ENCODE peak calls at places on chromosomes 2 and 18, in ten cellular contexts. R is transverse colon; L is adrenal gland; V is IMR-90; J is right atrium auricular region; N is naive thymus-derived CD4-positive, alpha-beta T cell; Q is SJSA1; S is GM23338; W is K562; O is suprapubic skin. Z is an unnamed sample. For H3K36me3 and H3K4me1, the result is how much of the 10 kb centered on the place peaks cover.

GRCh38 chr18:49062832-49063226 is 112.1 kb upstream of the SMAD7 start:
- DNase-seq in V (no peak), N (no peak), R (no peak), W (no peak), L (no peak), O (no peak), Q (no peak), S (no peak), J (no peak), Z (no peak)

GRCh38 chr2:170715932-170716777 is 1.0 kb downstream of the SP5 start:
- DNase-seq in J (no peak), W (no peak), L (peak), N (no peak), V (no peak), S (peak), R (peak), Q (no peak), O (peak), Z (no peak)

GRCh38 chr2:45178854-45179253 is 169.6 kb upstream of the SIX2 start:
- DNase-seq in O (no peak), Q (no peak), N (no peak), W (no peak), J (no peak), L (no peak), S (no peak), R (no peak), V (peak), Z (no peak)

GRCh38 chr2:9311488-9311887 is 104.9 kb downstream of the ASAP2 start:
- DNase-seq in Q (peak), W (no peak), O (no peak), N (no peak), J (peak), R (peak), L (peak), S (no peak), V (peak), Z (no peak)

GRCh38 chr2:71846669-71847291 is 300.9 kb downstream of the CYP26B1 start:
- DNase-seq in N (no peak), O (no peak), L (no peak), W (no peak), J (no peak), R (no peak), Q (no peak), V (peak), S (no peak), Z (no peak)

GRCh38 chr18:76923485-76924085 is 101.2 kb downstream of the ZNF236 start:
- DNase-seq in L (no peak), J (no peak), S (peak), N (no peak), V (peak), Q (peak), R (peak), W (peak), O (no peak), Z (peak)

GRCh38 chr18:10404148-10404547 is 50.3 kb upstream of the APCDD1 start:
- DNase-seq in J (no peak), S (no peak), W (no peak), Q (no peak), R (no peak), O (no peak), L (no peak), N (no peak), V (no peak), Z (no peak)

GRCh38 chr2:237604960-237605359 is 14.4 kb upstream of the RAB17 start:
- DNase-seq in J (no peak), L (no peak), W (no peak), O (no peak), S (no peak), N (no peak), R (no peak), Q (no peak), V (peak), Z (no peak)

GRCh38 chr18:9578306-9578705 is 36.1 kb downstream of the PPP4R1 start:
- DNase-seq in R (no peak), N (no peak), V (peak), Q (no peak), L (no peak), W (no peak), O (no peak), J (no peak), S (no peak), Z (no peak)

GRCh38 chr18:48996901-48997463 is 46.2 kb upstream of the SMAD7 start:
- DNase-seq in W (no peak), V (peak), N (peak), J (no peak), O (no peak), R (no peak), S (no peak), Q (peak), L (no peak), Z (peak)

GRCh38 chr2:27494944-27495554 is at the start of gene FNDC4:
- DNase-seq in S (peak), N (no peak), W (peak), V (no peak), R (peak), L (peak), O (peak), J (no peak), Q (no peak), Z (peak)

GRCh38 chr2:165837122-165837521 is 43.1 kb upstream of the GALNT3 start:
- DNase-seq in S (no peak), R (no peak), Q (no peak), L (no peak), W (no peak), O (no peak), N (no peak), V (peak), J (no peak), Z (no peak)

GRCh38 chr2:10918661-10919414 is 7.1 kb downstream of the KCNF1 start:
- DNase-seq in J (no peak), Q (no peak), W (peak), R (no peak), O (no peak), L (no peak), N (no peak), V (peak), S (no peak), Z (no peak)

GRCh38 chr2:28469304-28469703 is 26.6 kb upstream of the PLB1 start:
- DNase-seq in R (no peak), Q (no peak), V (peak), L (no peak), N (no peak), O (no peak), J (no peak), S (no peak), W (no peak), Z (no peak)

GRCh38 chr18:77013777-77014525 is 118.6 kb downstream of the MBP start:
- DNase-seq in V (no peak), O (peak), Q (no peak), L (no peak), S (no peak), J (peak), W (no peak), N (no peak), R (peak), Z (no peak)

GRCh38 chr18:34528177-34528576 is 181.9 kb upstream of the DTNA start:
- DNase-seq in S (peak), N (no peak), L (no peak), V (no peak), W (no peak), J (no peak), O (no peak), R (no peak), Q (no peak), Z (no peak)

GRCh38 chr2:85999131-85999831 is 106.4 kb downstream of the POLR1A start:
- DNase-seq in W (no peak), N (peak), S (no peak), J (no peak), O (peak), L (no peak), R (peak), V (peak), Q (peak), Z (no peak)

GRCh38 chr2:61534926-61535325 is 3.2 kb downstream of the XPO1 start:
- DNase-seq in V (peak), W (no peak), N (no peak), J (no peak), L (no peak), S (no peak), R (no peak), O (no peak), Q (no peak), Z (no peak)
- H3K4me3 ChIP-seq in V (peak), W (peak), N (peak), J (no peak), L (peak), S (peak), R (peak), O (peak), Q (peak), Z (peak)

GRCh38 chr2:73267008-73267407 is 17.3 kb downstream of the FBXO41 start:
- DNase-seq in J (no peak), S (no peak), V (no peak), R (no peak), Q (no peak), O (no peak), L (no peak), W (no peak), N (no peak), Z (no peak)
- H3K36me3 ChIP-seq in J (under half), S (under half), V (under half), R (under half), Q (under half), O (under half), L (under half), W (under half), N (under half), Z (under half)

GRCh38 chr2:64469261-64469660 is 15.3 kb downstream of the LGALSL start:
- DNase-seq in R (no peak), S (no peak), L (no peak), N (no peak), Q (no peak), V (no peak), O (no peak), J (no peak), W (no peak), Z (peak)

GRCh38 chr2:64467463-64467843 is 13.5 kb downstream of the LGALSL start:
- DNase-seq in L (no peak), R (no peak), O (no peak), J (no peak), W (no peak), V (no peak), S (no peak), Q (no peak), N (no peak), Z (no peak)

GRCh38 chr2:64470071-64470470 is 16.1 kb downstream of the LGALSL start:
- DNase-seq in V (no peak), S (no peak), R (no peak), L (no peak), O (no peak), J (no peak), W (no peak), Q (no peak), N (no peak), Z (peak)

GRCh38 chr2:64463784-64464183 is 9.8 kb downstream of the LGALSL start:
- DNase-seq in S (no peak), O (no peak), J (no peak), V (peak), L (peak), N (no peak), W (no peak), Q (no peak), R (no peak), Z (no peak)

DNA sequence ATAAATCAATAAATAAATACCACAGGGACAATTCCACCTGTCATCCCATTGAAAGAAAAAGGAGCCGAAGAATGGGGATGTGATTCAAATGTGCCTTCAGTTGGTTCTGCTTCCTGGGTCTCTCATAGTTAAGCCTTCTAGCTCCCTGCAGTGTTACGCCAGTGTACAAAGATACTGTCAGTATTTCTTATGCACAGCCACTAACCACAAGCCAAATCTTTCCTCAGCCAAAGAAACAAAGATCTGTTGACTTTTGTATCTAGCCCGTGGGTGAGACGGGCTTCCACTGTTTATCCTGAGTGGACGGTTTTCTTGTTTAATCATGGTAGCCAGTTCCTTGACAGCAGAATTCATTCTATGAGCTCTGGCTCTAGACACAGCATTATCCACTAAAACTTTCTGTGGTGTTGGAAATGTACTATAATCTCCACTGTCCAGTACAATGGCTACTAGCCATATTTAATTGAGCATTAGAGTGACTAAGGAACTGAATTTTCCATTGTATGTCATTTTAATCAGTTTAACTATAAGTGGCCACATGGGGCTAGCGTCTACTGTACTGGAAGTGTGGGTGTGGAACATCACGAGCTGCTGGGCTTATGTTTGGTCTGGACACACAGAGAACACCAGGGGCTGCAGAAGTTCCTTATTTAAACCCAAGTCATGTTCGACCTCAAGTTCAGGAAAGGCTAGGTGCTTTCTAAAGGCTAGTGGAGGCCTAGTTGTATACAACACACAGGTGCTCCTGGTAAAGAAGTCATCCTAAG is 12.9 kb downstream of the LGALSL start:
- DNase-seq in Q (no peak), R (no peak), J (no peak), O (no peak), L (no peak), W (no peak), N (no peak), S (no peak), V (no peak), Z (peak)
- H3K4me1 ChIP-seq in Q (under half), R (under half), J (under half), O (under half), L (under half), W (under half), N (under half), S (under half), V (under half), Z (half or more)

GRCh38 chr2:178484245-178485041 is 4.2 kb downstream of the PLEKHA3 start:
- DNase-seq in Q (no peak), L (peak), R (no peak), J (peak), V (peak), W (peak), O (peak), N (no peak), S (no peak), Z (peak)
- H3K4me3 ChIP-seq in Q (no peak), L (peak), R (no peak), J (no peak), V (no peak), W (no peak), O (no peak), N (no peak), S (no peak), Z (no peak)

GRCh38 chr2:98563394-98563793 is 44.9 kb downstream of the COA5 start:
- DNase-seq in S (no peak), O (no peak), R (no peak), L (no peak), Q (no peak), W (no peak), V (no peak), J (no peak), N (no peak), Z (no peak)

GRCh38 chr2:98565941-98566340 is 42.4 kb downstream of the COA5 start:
- DNase-seq in W (no peak), S (no peak), O (no peak), Q (no peak), L (no peak), R (no peak), N (no peak), V (no peak), J (no peak), Z (no peak)

GRCh38 chr2:98564541-98565164 is 43.7 kb downstream of the COA5 start:
- DNase-seq in S (no peak), W (no peak), O (no peak), Q (no peak), L (no peak), N (no peak), R (peak), J (no peak), V (no peak), Z (no peak)

GRCh38 chr2:98568161-98568956 is 40.0 kb downstream of the COA5 start:
- DNase-seq in V (peak), W (no peak), O (no peak), J (no peak), R (no peak), N (no peak), Q (no peak), S (no peak), L (no peak), Z (no peak)

DNA sequence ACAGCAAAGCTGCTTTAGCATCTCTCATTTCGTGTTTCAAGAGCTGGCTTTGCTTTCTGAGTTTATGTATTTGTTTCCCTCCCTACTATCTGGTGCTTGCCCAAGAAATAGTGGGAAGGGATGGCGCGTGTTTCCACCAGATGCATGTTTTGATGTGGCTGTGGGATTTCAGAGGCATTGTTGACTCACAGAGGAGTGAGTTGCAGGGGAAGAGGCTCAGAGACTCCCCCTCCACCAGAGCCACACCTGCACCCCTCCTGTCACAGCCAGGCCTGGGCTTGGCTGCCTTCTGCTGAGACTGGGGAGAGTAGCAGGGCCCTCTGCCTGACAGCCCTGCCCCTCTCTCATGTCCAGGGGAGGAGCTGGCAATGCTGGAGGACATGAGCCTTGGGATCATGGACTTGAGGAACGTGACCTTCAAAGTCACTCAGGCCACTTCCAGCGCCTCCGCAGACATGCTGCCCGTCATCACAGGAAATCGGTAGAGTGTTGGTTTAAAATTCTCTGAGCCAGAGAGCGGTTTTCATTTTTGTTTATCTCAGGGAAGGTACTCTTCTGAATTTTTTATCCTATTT is 42.9 kb downstream of the COA5 start:
- DNase-seq in N (no peak), Q (no peak), O (no peak), J (no peak), L (peak), S (no peak), W (no peak), V (no peak), R (no peak), Z (no peak)
- H3K36me3 ChIP-seq in N (half or more), Q (under half), O (half or more), J (half or more), L (half or more), S (under half), W (under half), V (under half), R (under half), Z (under half)

DNA sequence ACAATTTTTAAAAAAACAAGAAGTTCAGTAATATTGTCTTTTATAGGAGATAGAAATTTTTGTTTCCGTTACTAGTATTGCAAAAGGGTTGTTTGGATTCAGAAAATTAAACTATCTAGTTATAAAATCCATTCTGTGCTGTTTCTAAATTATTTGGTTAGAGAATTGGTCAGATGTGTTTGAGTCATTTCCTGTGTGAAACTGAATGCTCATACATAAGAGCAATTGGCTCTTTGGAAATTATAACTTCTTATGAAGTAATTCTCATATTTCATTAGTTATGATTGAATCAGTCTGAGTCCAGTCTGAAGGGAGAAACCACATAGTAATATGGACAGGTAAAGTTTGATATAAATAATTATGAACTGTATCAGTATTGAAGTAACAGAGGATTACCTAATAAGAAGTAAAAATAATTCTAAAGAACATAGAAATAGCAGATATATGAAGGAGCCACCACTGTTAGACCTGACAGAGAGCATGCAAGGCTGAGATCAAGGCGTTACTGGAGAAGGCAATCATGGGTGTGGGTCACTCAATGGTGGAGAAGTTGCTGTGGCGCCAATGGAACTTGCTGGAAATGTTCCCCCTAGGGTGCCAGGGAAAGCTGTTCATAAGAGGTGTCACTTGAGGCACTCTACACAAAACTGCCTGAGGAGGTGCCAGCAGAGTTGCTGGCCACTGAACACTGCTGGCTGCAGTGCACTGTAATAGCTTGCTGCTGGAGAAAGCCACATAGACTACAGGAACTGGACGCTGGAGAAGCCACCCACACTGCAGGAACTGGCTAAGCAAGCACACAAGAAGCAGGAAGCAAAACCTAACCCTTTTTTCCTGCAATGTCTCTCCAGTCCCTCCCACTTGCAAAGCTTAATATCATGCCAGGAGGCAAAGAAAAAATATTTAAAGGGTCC is 18.0 kb upstream of the FAP start:
- DNase-seq in Q (peak), W (no peak), V (peak), L (no peak), J (peak), R (peak), O (peak), N (no peak), S (peak), Z (peak)
- H3K4me1 ChIP-seq in Q (under half), W (under half), V (under half), L (under half), J (under half), R (under half), O (under half), N (under half), S (under half), Z (under half)

Z was measured in HAP-1.